ENCODE peak calls at places on chromosome 3, in five cellular contexts. C is aorta, B is body of pancreas, U is suprapubic skin, R is AG04450. L is an unnamed sample.

GRCh38 chr3:126340596-126340942 is 16.6 kb downstream of the KLF15 start:
- DNase-seq in U (no peak), B (no peak), R (no peak), C (peak; percentile 31), L (no peak)

GRCh38 chr3:180478695-180479094 is 123.3 kb upstream of the TTC14 start:
- DNase-seq in U (no peak), R (no peak), C (no peak), B (no peak), L (no peak)

GRCh38 chr3:79140718-79141117 is 627.1 kb downstream of the ROBO1 start:
- DNase-seq in B (no peak), U (no peak), R (peak; percentile 11), C (no peak), L (no peak)

GRCh38 chr3:110738531-110738930 is 333.1 kb upstream of the NECTIN3 start:
- DNase-seq in C (no peak), U (no peak), B (no peak), R (no peak), L (no peak)

GRCh38 chr3:50227390-50228183 is 8.4 kb upstream of the GNAI2 start:
- DNase-seq in B (peak; percentile 95), R (peak; percentile 55), U (peak; percentile 92), C (peak; percentile 95), L (peak; percentile 94)

GRCh38 chr3:13237776-13238490 is 164.7 kb upstream of the IQSEC1 start:
- DNase-seq in B (no peak), C (no peak), U (no peak), R (no peak), L (no peak)

GRCh38 chr3:150073031-150073430 is 102.3 kb upstream of the PFN2 start:
- DNase-seq in R (no peak), U (no peak), C (no peak), B (no peak), L (no peak)

GRCh38 chr3:172626241-172626640 is 84.6 kb downstream of the NCEH1 start:
- DNase-seq in R (no peak), U (no peak), C (no peak), B (no peak), L (no peak)

GRCh38 chr3:151770941-151771340 is 37.2 kb downstream of the AADACL2 start:
- DNase-seq in B (peak; percentile 86), C (peak; percentile 71), R (no peak), U (peak; percentile 64), L (peak; percentile 46)

GRCh38 chr3:133377396-133377795 is 22.5 kb upstream of the BFSP2 start:
- DNase-seq in R (peak; percentile 53), C (no peak), U (no peak), B (no peak), L (no peak)

GRCh38 chr3:150216866-150217600 is 191.1 kb upstream of the TSC22D2 start:
- DNase-seq in R (no peak), U (no peak), B (no peak), C (no peak), L (no peak)

GRCh38 chr3:23567917-23568316 is 237.8 kb upstream of the UBE2E1 start:
- DNase-seq in C (peak; percentile 55), U (no peak), B (no peak), R (peak; percentile 77), L (no peak)

GRCh38 chr3:18424213-18424861 is 802 bp downstream of the SATB1 start:
- DNase-seq in U (peak; percentile 55), B (peak; percentile 23), R (no peak), C (no peak), L (peak; percentile 25)

GRCh38 chr3:13025090-13025489 is 48.1 kb downstream of the IQSEC1 start:
- DNase-seq in R (no peak), C (peak; percentile 86), U (no peak), B (peak; percentile 59), L (no peak)

GRCh38 chr3:186510374-186511079 is 33.7 kb downstream of the CRYGS start:
- DNase-seq in C (no peak), R (no peak), U (no peak), B (no peak), L (no peak)

GRCh38 chr3:150216041-150216811 is 191.9 kb upstream of the TSC22D2 start:
- DNase-seq in R (no peak), B (no peak), C (peak; percentile 85), U (no peak), L (no peak)

GRCh38 chr3:134752761-134753461 is 42.1 kb upstream of the EPHB1 start:
- DNase-seq in B (no peak), C (no peak), U (no peak), R (no peak), L (no peak)

GRCh38 chr3:141979050-141979671 is 102.7 kb downstream of the ATP1B3 start:
- DNase-seq in B (no peak), U (no peak), R (peak; percentile 26), C (no peak), L (no peak)

GRCh38 chr3:64642327-64643151 is 45.3 kb downstream of the ADAMTS9 start:
- DNase-seq in U (no peak), C (no peak), R (no peak), B (no peak), L (peak; percentile 11)

GRCh38 chr3:134347516-134347915 is 26.7 kb downstream of the AMOTL2 start:
- DNase-seq in C (peak; percentile 29), R (no peak), U (peak; percentile 24), B (peak; percentile 77), L (peak; percentile 88)

GRCh38 chr3:148459931-148460513 is 237.7 kb upstream of the AGTR1 start:
- DNase-seq in U (no peak), B (no peak), C (no peak), R (no peak), L (no peak)

GRCh38 chr3:11624161-11624560 is 19.6 kb downstream of the VGLL4 start:
- DNase-seq in R (no peak), B (no peak), C (no peak), U (no peak), L (no peak)

GRCh38 chr3:172538368-172539264 is 15.4 kb upstream of the TNFSF10 start:
- DNase-seq in B (no peak), C (no peak), R (no peak), U (no peak), L (no peak)

GRCh38 chr3:29348311-29348710 is 67.4 kb downstream of the RBMS3 start:
- DNase-seq in C (no peak), B (no peak), U (no peak), R (no peak), L (no peak)

GRCh38 chr3:29345923-29346322 is 65.1 kb downstream of the RBMS3 start:
- DNase-seq in B (no peak), U (no peak), C (no peak), R (no peak), L (no peak)

GRCh38 chr3:29347412-29347811 is 66.5 kb downstream of the RBMS3 start:
- DNase-seq in B (no peak), U (no peak), R (no peak), C (no peak), L (no peak)

GRCh38 chr3:29344986-29345385 is 64.1 kb downstream of the RBMS3 start:
- DNase-seq in C (no peak), R (no peak), U (no peak), B (no peak), L (no peak)

GRCh38 chr3:29346828-29347227 is 66.0 kb downstream of the RBMS3 start:
- DNase-seq in U (no peak), B (no peak), R (peak; percentile 27), C (no peak), L (no peak)
- H3K4me3 ChIP-seq in U (no peak overlapping the region), B (no peak overlapping the region), R (no peak overlapping the region), C (no peak overlapping the region), L (no peak overlapping the region)

GRCh38 chr3:39315420-39315819 is 14.1 kb upstream of the CCR8 start:
- DNase-seq in C (no peak), R (no peak), B (no peak), U (no peak), L (no peak)
- H3K27ac ChIP-seq in C (no peak overlapping the region), R (no peak overlapping the region), B (no peak overlapping the region), U (no peak overlapping the region), L (no peak overlapping the region)

DNA sequence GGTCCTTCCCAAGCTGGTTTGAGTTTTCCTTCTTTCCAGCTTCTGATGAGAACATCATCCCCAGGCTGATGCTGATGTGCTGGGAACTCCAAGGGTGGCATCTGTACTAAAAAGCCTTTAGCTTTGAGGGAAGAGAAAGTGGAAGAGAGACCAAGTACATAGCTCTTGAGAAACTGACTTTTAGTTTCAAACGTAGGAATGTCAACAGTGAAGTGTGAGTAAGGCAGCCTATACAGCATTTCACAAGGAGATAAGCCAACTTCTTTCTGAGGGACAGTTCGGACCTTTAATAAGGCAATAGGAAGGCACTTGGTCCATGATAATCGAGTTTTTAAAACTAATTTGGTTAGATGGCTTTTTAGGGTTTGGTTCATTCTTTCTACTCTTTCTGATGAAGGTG is 53.7 kb downstream of the DLG1 start:
- DNase-seq in U (no peak), C (no peak), B (no peak), R (no peak), L (no peak)
- H3K9me3 ChIP-seq in U (peaks cover 28% of the 10 kb centered on the region), C (peaks cover 6% of the 10 kb centered on the region), B (no peaks in the 10 kb centered on the region), R (peaks cover 26% of the 10 kb centered on the region), L (no peaks in the 10 kb centered on the region)

GRCh38 chr3:187808466-187809291 is 63.4 kb upstream of the BCL6 start:
- DNase-seq in R (no peak), B (peak; percentile 18), C (no peak), U (no peak), L (peak; percentile 71)
- H3K4me3 ChIP-seq in R (no peak overlapping the region), B (no peak overlapping the region), C (no peak overlapping the region), U (peak overlapping the region; percentile 19), L (no peak overlapping the region)

GRCh38 chr3:46926447-46926846 is 48.9 kb downstream of the PTH1R start:
- DNase-seq in B (no peak), R (no peak), C (no peak), U (peak; percentile 30), L (no peak)
- H3K27ac ChIP-seq in B (peak overlapping the region; percentile 93), R (peak overlapping the region; percentile 61), C (no peak overlapping the region), U (no peak overlapping the region), L (no peak overlapping the region)

GRCh38 chr3:147415337-147415736 is 6.2 kb downstream of the ZIC1 start:
- DNase-seq in C (no peak), R (no peak), U (no peak), B (no peak), L (no peak)
- H3K9me3 ChIP-seq in C (peaks cover 6% of the 10 kb centered on the region), R (peaks cover 21% of the 10 kb centered on the region), U (no peaks in the 10 kb centered on the region), B (no peaks in the 10 kb centered on the region), L (no peaks in the 10 kb centered on the region)

GRCh38 chr3:70000028-70000410 is 486 bp downstream of the SAMMSON start:
- DNase-seq in U (no peak), C (no peak), R (no peak), B (no peak), L (no peak)

GRCh38 chr3:69997486-69998307 is 1.8 kb upstream of the SAMMSON start:
- DNase-seq in B (no peak), U (no peak), R (no peak), C (no peak), L (no peak)

GRCh38 chr3:69998759-69999158 is 774 bp upstream of the SAMMSON start:
- DNase-seq in C (no peak), U (no peak), B (no peak), R (no peak), L (no peak)

GRCh38 chr3:70000563-70001081 is 1.1 kb downstream of the SAMMSON start:
- DNase-seq in B (no peak), U (no peak), R (no peak), C (no peak), L (no peak)

GRCh38 chr3:69999191-70000027 is at the start of gene SAMMSON:
- DNase-seq in U (no peak), R (peak; percentile 20), B (no peak), C (peak; percentile 44), L (no peak)
- H3K4me3 ChIP-seq in U (peak within 1 kb of the TSS; percentile 22), R (peak within 1 kb of the TSS; percentile 0), B (no peak within 1 kb of the TSS), C (no peak within 1 kb of the TSS), L (no peak within 1 kb of the TSS)